ENCODE peak calls at places on chromosome 7, in eight cellular contexts. X is glomerular endothelial cell; F is T-cell; E is neural progenitor cell; U is activated naive CD4-positive, alpha-beta T cell; Q is NCI-H1417; Z is fibroblast of lung; N is AG10803. B is an unnamed sample.

GRCh38 chr7:152313879-152314604 is 121.8 kb downstream of the KMT2C start:
- DNase-seq in X (peak; percentile 92), F (no peak), E (no peak), U (no peak), Q (peak; percentile 80), Z (peak; percentile 91), N (peak; percentile 69), B (no peak)

GRCh38 chr7:158530800-158531609 is 56.6 kb downstream of the PTPRN2 start:
- DNase-seq in X (no peak), F (no peak), E (no peak), U (no peak), Q (peak; percentile 78), Z (no peak), N (no peak), B (no peak)

GRCh38 chr7:46932656-46933424 is 649.1 kb downstream of the TNS3 start:
- DNase-seq in X (no peak), F (no peak), E (no peak), U (no peak), Q (no peak), Z (peak; percentile 99), N (peak; percentile 99), B (no peak)

GRCh38 chr7:136272934-136273333 is 295.8 kb upstream of the MTPN start:
- DNase-seq in X (no peak), F (no peak), E (peak; percentile 61), U (no peak), Q (no peak), Z (no peak), N (no peak), B (no peak)

GRCh38 chr7:95180-95862 is 97.0 kb upstream of the FAM20C start:
- DNase-seq in X (no peak), F (no peak), E (no peak), U (no peak), Q (no peak), Z (no peak), N (peak; percentile 62), B (no peak)

GRCh38 chr7:123828805-123829204 is 16.2 kb upstream of the HYAL4 start:
- DNase-seq in X (no peak), F (no peak), E (no peak), U (no peak), Q (no peak), Z (no peak), N (no peak), B (no peak)

GRCh38 chr7:130838738-130839137 is 104.7 kb upstream of the KLF14 start:
- DNase-seq in X (peak; percentile 33), F (no peak), E (no peak), U (no peak), Q (no peak), Z (peak; percentile 95), N (peak; percentile 97), B (no peak)

GRCh38 chr7:136386876-136387275 is 409.7 kb upstream of the MTPN start:
- DNase-seq in X (no peak), F (no peak), E (no peak), U (no peak), Q (no peak), Z (peak; percentile 0), N (no peak), B (no peak)

GRCh38 chr7:7231005-7231404 is 48.7 kb downstream of the C1GALT1 start:
- DNase-seq in X (no peak), F (no peak), E (no peak), U (no peak), Q (no peak), Z (no peak), N (no peak), B (no peak)

GRCh38 chr7:139124084-139124914 is 14.8 kb upstream of the ZC3HAV1 start:
- DNase-seq in X (no peak), F (no peak), E (no peak), U (no peak), Q (no peak), Z (no peak), N (no peak), B (no peak)